ENCODE peak calls at places on chromosomes 6 and 20, in seven cellular contexts. One of them, this sample, is unnamed.

GRCh38 chr6:1039191-1039590 is 272.7 kb upstream of the FOXQ1 start:
- DNase-seq in A549: no peak
- DNase-seq in CD4-positive, alpha-beta memory T cell: no peak
- DNase-seq in heart left ventricle: no peak
- DNase-seq in breast epithelium: no peak
- DNase-seq in suprapubic skin: no peak
- DNase-seq in thyroid gland: no peak
- DNase-seq in this sample: no peak

GRCh38 chr20:51118216-51118615 is 95.3 kb upstream of the KCNG1 start:
- DNase-seq in heart left ventricle: no peak
- DNase-seq in thyroid gland: no peak
- DNase-seq in CD4-positive, alpha-beta memory T cell: no peak
- DNase-seq in A549: no peak
- DNase-seq in suprapubic skin: no peak
- DNase-seq in breast epithelium: no peak
- DNase-seq in this sample: no peak

GRCh38 chr6:22363166-22363965 is 66.5 kb upstream of the PRL start:
- DNase-seq in CD4-positive, alpha-beta memory T cell: no peak
- DNase-seq in suprapubic skin: no peak
- DNase-seq in thyroid gland: no peak
- DNase-seq in heart left ventricle: no peak
- DNase-seq in breast epithelium: no peak
- DNase-seq in A549: peak; percentile 6
- DNase-seq in this sample: no peak

GRCh38 chr6:143962644-143962929 is 45.5 kb downstream of the PLAGL1 start:
- DNase-seq in CD4-positive, alpha-beta memory T cell: no peak
- DNase-seq in A549: no peak
- DNase-seq in heart left ventricle: no peak
- DNase-seq in suprapubic skin: no peak
- DNase-seq in thyroid gland: no peak
- DNase-seq in breast epithelium: no peak
- DNase-seq in this sample: no peak

GRCh38 chr6:27672113-27672799 is 199.4 kb upstream of the ZNF184 start:
- DNase-seq in CD4-positive, alpha-beta memory T cell: peak; percentile 29
- DNase-seq in thyroid gland: no peak
- DNase-seq in suprapubic skin: no peak
- DNase-seq in breast epithelium: no peak
- DNase-seq in A549: peak; percentile 95
- DNase-seq in heart left ventricle: no peak
- DNase-seq in this sample: no peak

GRCh38 chr6:41199427-41200246 is 1.3 kb downstream of the TREML2 start:
- DNase-seq in breast epithelium: no peak
- DNase-seq in CD4-positive, alpha-beta memory T cell: peak; percentile 35
- DNase-seq in suprapubic skin: no peak
- DNase-seq in heart left ventricle: no peak
- DNase-seq in A549: no peak
- DNase-seq in thyroid gland: no peak
- DNase-seq in this sample: no peak

GRCh38 chr6:145651988-145652387 is 83.3 kb downstream of the EPM2A start:
- DNase-seq in A549: no peak
- DNase-seq in breast epithelium: no peak
- DNase-seq in CD4-positive, alpha-beta memory T cell: no peak
- DNase-seq in thyroid gland: no peak
- DNase-seq in heart left ventricle: no peak
- DNase-seq in suprapubic skin: no peak
- DNase-seq in this sample: no peak

GRCh38 chr6:41503435-41503768 is 42.8 kb upstream of the FOXP4 start:
- DNase-seq in A549: no peak
- DNase-seq in thyroid gland: no peak
- DNase-seq in breast epithelium: no peak
- DNase-seq in suprapubic skin: no peak
- DNase-seq in CD4-positive, alpha-beta memory T cell: no peak
- DNase-seq in heart left ventricle: no peak
- DNase-seq in this sample: no peak

GRCh38 chr6:158619922-158620801 is 24.4 kb downstream of the DYNLT1 start:
- DNase-seq in heart left ventricle: no peak
- DNase-seq in breast epithelium: no peak
- DNase-seq in A549: no peak
- DNase-seq in CD4-positive, alpha-beta memory T cell: no peak
- DNase-seq in thyroid gland: no peak
- DNase-seq in suprapubic skin: no peak
- DNase-seq in this sample: no peak

GRCh38 chr20:45833030-45833882 is at the start of gene SNX21:
- DNase-seq in breast epithelium: peak; percentile 68
- DNase-seq in thyroid gland: peak; percentile 79
- DNase-seq in suprapubic skin: peak; percentile 91
- DNase-seq in heart left ventricle: peak; percentile 93
- DNase-seq in CD4-positive, alpha-beta memory T cell: no peak
- DNase-seq in A549: peak; percentile 81
- DNase-seq in this sample: peak; percentile 31

GRCh38 chr6:45467853-45468252 is 90.1 kb upstream of the SUPT3H start:
- DNase-seq in CD4-positive, alpha-beta memory T cell: no peak
- DNase-seq in suprapubic skin: no peak
- DNase-seq in heart left ventricle: no peak
- DNase-seq in breast epithelium: no peak
- DNase-seq in A549: no peak
- DNase-seq in thyroid gland: no peak
- DNase-seq in this sample: no peak

GRCh38 chr6:1416191-1416764 is 26.9 kb downstream of the FOXF2 start:
- DNase-seq in heart left ventricle: no peak
- DNase-seq in CD4-positive, alpha-beta memory T cell: no peak
- DNase-seq in suprapubic skin: no peak
- DNase-seq in A549: no peak
- DNase-seq in breast epithelium: no peak
- DNase-seq in thyroid gland: no peak
- DNase-seq in this sample: no peak

GRCh38 chr20:63089051-63089907 is 82.5 kb upstream of the BHLHE23 start:
- DNase-seq in thyroid gland: no peak
- DNase-seq in breast epithelium: no peak
- DNase-seq in heart left ventricle: peak; percentile 61
- DNase-seq in A549: no peak
- DNase-seq in CD4-positive, alpha-beta memory T cell: no peak
- DNase-seq in suprapubic skin: peak; percentile 55
- DNase-seq in this sample: no peak

GRCh38 chr6:4979426-4979825 is 24.4 kb downstream of the RPP40 start:
- DNase-seq in heart left ventricle: no peak
- DNase-seq in CD4-positive, alpha-beta memory T cell: no peak
- DNase-seq in breast epithelium: no peak
- DNase-seq in A549: no peak
- DNase-seq in thyroid gland: no peak
- DNase-seq in suprapubic skin: no peak
- DNase-seq in this sample: no peak

GRCh38 chr6:13915566-13916229 is 9.1 kb upstream of the RNF182 start:
- DNase-seq in CD4-positive, alpha-beta memory T cell: no peak
- DNase-seq in A549: no peak
- DNase-seq in suprapubic skin: no peak
- DNase-seq in thyroid gland: no peak
- DNase-seq in breast epithelium: no peak
- DNase-seq in heart left ventricle: no peak
- DNase-seq in this sample: no peak

GRCh38 chr6:32166411-32167061 is 2.1 kb downstream of the EGFL8 start:
- DNase-seq in breast epithelium: no peak
- DNase-seq in thyroid gland: no peak
- DNase-seq in CD4-positive, alpha-beta memory T cell: no peak
- DNase-seq in A549: no peak
- DNase-seq in suprapubic skin: no peak
- DNase-seq in heart left ventricle: peak; percentile 65
- DNase-seq in this sample: no peak

GRCh38 chr6:148240866-148241477 is 101.7 kb upstream of the SASH1 start:
- DNase-seq in heart left ventricle: no peak
- DNase-seq in A549: no peak
- DNase-seq in thyroid gland: no peak
- DNase-seq in CD4-positive, alpha-beta memory T cell: no peak
- DNase-seq in breast epithelium: no peak
- DNase-seq in suprapubic skin: no peak
- DNase-seq in this sample: no peak

GRCh38 chr6:148240463-148240845 is 102.2 kb upstream of the SASH1 start:
- DNase-seq in thyroid gland: no peak
- DNase-seq in A549: no peak
- DNase-seq in heart left ventricle: no peak
- DNase-seq in suprapubic skin: no peak
- DNase-seq in CD4-positive, alpha-beta memory T cell: no peak
- DNase-seq in breast epithelium: no peak
- DNase-seq in this sample: no peak

GRCh38 chr6:148239777-148240462 is 102.7 kb upstream of the SASH1 start:
- DNase-seq in heart left ventricle: no peak
- DNase-seq in thyroid gland: no peak
- DNase-seq in CD4-positive, alpha-beta memory T cell: no peak
- DNase-seq in breast epithelium: no peak
- DNase-seq in A549: no peak
- DNase-seq in suprapubic skin: no peak
- DNase-seq in this sample: no peak

GRCh38 chr6:148239215-148239614 is 103.4 kb upstream of the SASH1 start:
- DNase-seq in heart left ventricle: no peak
- DNase-seq in suprapubic skin: no peak
- DNase-seq in breast epithelium: no peak
- DNase-seq in CD4-positive, alpha-beta memory T cell: no peak
- DNase-seq in thyroid gland: no peak
- DNase-seq in A549: no peak
- DNase-seq in this sample: no peak

DNA sequence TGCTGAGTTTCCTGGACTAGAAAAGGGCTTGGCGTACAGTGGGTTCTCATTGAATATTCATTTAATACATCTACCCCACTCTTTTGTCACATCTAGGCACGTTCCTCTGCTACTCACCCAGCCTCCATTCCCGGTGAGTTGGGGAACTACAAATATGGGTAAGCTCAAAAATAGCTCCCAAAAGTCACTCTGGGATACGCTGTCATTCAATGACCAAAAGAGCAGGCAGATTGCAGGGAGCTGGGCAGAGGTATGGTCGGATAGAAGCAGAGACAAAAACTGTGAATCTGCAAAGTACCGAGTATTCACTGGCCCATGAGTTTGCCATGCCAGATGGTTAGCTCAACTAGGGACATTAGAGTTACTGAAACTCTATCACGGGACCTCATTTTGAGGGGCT is 103.9 kb upstream of the SASH1 start:
- DNase-seq in suprapubic skin: no peak
- DNase-seq in breast epithelium: no peak
- DNase-seq in heart left ventricle: no peak
- DNase-seq in thyroid gland: no peak
- DNase-seq in A549: no peak
- DNase-seq in CD4-positive, alpha-beta memory T cell: no peak
- DNase-seq in this sample: no peak
- H3K27ac ChIP-seq in suprapubic skin: no peak overlapping the region
- H3K27ac ChIP-seq in breast epithelium: peak overlapping the region; percentile 53
- H3K27ac ChIP-seq in heart left ventricle: no peak overlapping the region
- H3K27ac ChIP-seq in thyroid gland: no peak overlapping the region
- H3K27ac ChIP-seq in A549: no peak overlapping the region
- H3K27ac ChIP-seq in CD4-positive, alpha-beta memory T cell: no peak overlapping the region
- H3K27ac ChIP-seq in this sample: no peak overlapping the region

DNA sequence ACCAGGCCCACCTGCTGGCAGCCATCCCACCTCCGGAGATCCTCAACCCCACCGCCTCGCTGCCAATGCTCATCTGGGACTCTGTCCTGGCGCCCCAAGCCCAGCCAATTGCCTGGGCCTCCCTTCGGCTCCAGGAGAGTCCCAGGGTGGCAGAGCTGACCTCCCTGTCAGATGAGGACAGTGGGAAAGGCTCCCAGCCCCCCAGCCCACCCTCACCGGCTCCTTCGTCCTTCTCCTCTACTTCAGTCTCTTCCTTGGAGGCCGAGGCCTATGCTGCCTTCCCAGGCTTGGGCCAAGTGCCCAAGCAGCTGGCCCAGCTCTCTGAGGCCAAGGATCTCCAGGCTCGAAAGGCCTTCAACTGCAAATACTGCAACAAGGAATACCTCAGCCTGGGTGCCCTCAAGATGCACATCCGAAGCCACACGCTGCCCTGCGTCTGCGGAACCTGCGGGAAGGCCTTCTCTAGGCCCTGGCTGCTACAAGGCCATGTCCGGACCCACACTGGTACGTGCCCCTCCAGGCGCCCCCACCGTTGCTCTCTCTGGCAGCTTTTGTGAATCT is 1.1 kb downstream of the SNAI1 start:
- DNase-seq in thyroid gland: peak; percentile 41
- DNase-seq in suprapubic skin: no peak
- DNase-seq in breast epithelium: no peak
- DNase-seq in heart left ventricle: no peak
- DNase-seq in A549: no peak
- DNase-seq in CD4-positive, alpha-beta memory T cell: no peak
- DNase-seq in this sample: no peak
- H3K4me3 ChIP-seq in thyroid gland: peak overlapping the region; percentile 66
- H3K4me3 ChIP-seq in suprapubic skin: peak overlapping the region; percentile 48
- H3K4me3 ChIP-seq in breast epithelium: peak overlapping the region; percentile 41
- H3K4me3 ChIP-seq in heart left ventricle: peak overlapping the region; percentile 60
- H3K4me3 ChIP-seq in A549: peak overlapping the region; percentile 69
- H3K4me3 ChIP-seq in CD4-positive, alpha-beta memory T cell: no peak overlapping the region
- H3K4me3 ChIP-seq in this sample: no peak overlapping the region

GRCh38 chr6:7589221-7589620 is 777 bp upstream of the SNRNP48 start:
- DNase-seq in breast epithelium: no peak
- DNase-seq in heart left ventricle: no peak
- DNase-seq in suprapubic skin: no peak
- DNase-seq in CD4-positive, alpha-beta memory T cell: no peak
- DNase-seq in thyroid gland: no peak
- DNase-seq in A549: no peak
- DNase-seq in this sample: no peak
- H3K27ac ChIP-seq in breast epithelium: no peak overlapping the region
- H3K27ac ChIP-seq in heart left ventricle: peak overlapping the region; percentile 88
- H3K27ac ChIP-seq in suprapubic skin: no peak overlapping the region
- H3K27ac ChIP-seq in CD4-positive, alpha-beta memory T cell: peak overlapping the region; percentile 64
- H3K27ac ChIP-seq in thyroid gland: no peak overlapping the region
- H3K27ac ChIP-seq in A549: no peak overlapping the region
- H3K27ac ChIP-seq in this sample: no peak overlapping the region

DNA sequence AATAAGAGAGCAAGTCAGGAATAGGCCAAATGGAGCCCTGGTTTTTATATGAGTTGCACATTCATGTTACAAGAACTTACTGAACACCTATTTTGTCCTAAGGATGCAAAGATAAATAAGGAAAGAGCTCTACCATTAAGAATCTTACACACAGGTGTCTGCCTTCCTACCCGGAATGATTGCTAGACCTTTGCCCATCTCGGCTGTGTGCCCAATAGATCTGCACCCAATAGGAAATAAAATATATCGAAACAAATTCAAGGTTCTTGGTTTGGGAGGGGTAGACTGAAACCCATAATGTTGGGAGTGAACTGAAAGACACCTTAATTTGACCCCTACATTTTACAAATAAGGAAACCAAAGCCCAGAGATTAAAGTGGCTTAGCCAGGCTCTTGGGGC is 48.9 kb downstream of the EDN1 start:
- DNase-seq in breast epithelium: no peak
- DNase-seq in CD4-positive, alpha-beta memory T cell: no peak
- DNase-seq in suprapubic skin: no peak
- DNase-seq in thyroid gland: no peak
- DNase-seq in A549: no peak
- DNase-seq in heart left ventricle: no peak
- DNase-seq in this sample: no peak
- H3K4me3 ChIP-seq in breast epithelium: no peak overlapping the region
- H3K4me3 ChIP-seq in CD4-positive, alpha-beta memory T cell: no peak overlapping the region
- H3K4me3 ChIP-seq in suprapubic skin: no peak overlapping the region
- H3K4me3 ChIP-seq in thyroid gland: no peak overlapping the region
- H3K4me3 ChIP-seq in A549: no peak overlapping the region
- H3K4me3 ChIP-seq in heart left ventricle: no peak overlapping the region
- H3K4me3 ChIP-seq in this sample: no peak overlapping the region